ENCODE peak calls at places on chromosomes 6 and 20, in ten cellular contexts. A is D721Med; Q is ovary; Y is cardiac fibroblast; T is cardiac muscle cell; C is mucosa of gallbladder; J is kidney; H is effector CD8-positive, alpha-beta T cell; X is fibroblast of mammary gland; B is naive B cell. L is an unnamed sample.

GRCh38 chr6:36337814-36338213 is 1.1 kb upstream of the BNIP5 start:
- DNase-seq in B (no peak), T (no peak), X (no peak), C (no peak), J (no peak), Q (no peak), A (no peak), H (no peak), Y (no peak), L (no peak)

GRCh38 chr20:23065438-23066201 is 16.1 kb upstream of the THBD start:
- DNase-seq in Y (no peak), H (no peak), J (no peak), C (no peak), Q (no peak), X (no peak), B (no peak), T (no peak), A (no peak), L (no peak)

GRCh38 chr6:109383438-109383940 is 1.2 kb upstream of the CD164 start:
- DNase-seq in B (no peak), C (no peak), A (no peak), Y (no peak), H (no peak), Q (no peak), X (no peak), J (no peak), T (no peak), L (no peak)

GRCh38 chr6:170029416-170030283 is 261.2 kb downstream of the DLL1 start:
- DNase-seq in H (no peak), X (no peak), J (peak; percentile 42), Y (no peak), T (no peak), A (no peak), B (no peak), Q (no peak), C (no peak), L (no peak)

GRCh38 chr6:62803094-62803493 is 408.2 kb upstream of the FKBP1C start:
- DNase-seq in Y (no peak), X (no peak), C (no peak), Q (no peak), T (no peak), H (no peak), J (peak; percentile 45), B (no peak), A (no peak), L (no peak)

GRCh38 chr20:23047738-23048214 is 1.7 kb downstream of the THBD start:
- DNase-seq in A (no peak), J (peak; percentile 80), T (no peak), X (no peak), C (peak; percentile 23), Y (peak; percentile 21), H (no peak), Q (no peak), B (no peak), L (no peak)

GRCh38 chr6:1764584-1764983 is 154.9 kb downstream of the FOXC1 start:
- DNase-seq in X (no peak), C (no peak), Y (peak; percentile 30), Q (no peak), J (no peak), H (no peak), B (no peak), T (no peak), A (no peak), L (no peak)

GRCh38 chr6:32886674-32887383 is 32.8 kb downstream of the PSMB9 start:
- DNase-seq in B (no peak), H (no peak), Q (peak; percentile 68), T (peak; percentile 4), X (peak; percentile 90), J (peak; percentile 71), A (no peak), Y (peak; percentile 77), C (no peak), L (peak; percentile 71)

GRCh38 chr6:159104163-159104885 is 59.5 kb upstream of the TAGAP start:
- DNase-seq in J (peak; percentile 83), Q (peak; percentile 47), A (peak; percentile 81), B (peak; percentile 74), T (peak; percentile 73), X (peak; percentile 42), H (peak; percentile 49), C (peak; percentile 62), Y (peak; percentile 65), L (peak; percentile 44)

GRCh38 chr20:25328954-25329498 is 61.6 kb downstream of the ABHD12 start:
- DNase-seq in C (no peak), Y (no peak), T (no peak), Q (no peak), X (no peak), A (no peak), J (no peak), B (no peak), H (no peak), L (no peak)

GRCh38 chr6:25050356-25050755 is 114.6 kb upstream of the RIPOR2 start:
- DNase-seq in B (no peak), Y (peak; percentile 79), H (peak; percentile 11), A (no peak), Q (no peak), C (no peak), J (no peak), T (no peak), X (peak; percentile 86), L (no peak)

GRCh38 chr6:26598267-26598666 is 1.5 kb downstream of the ABT1 start:
- DNase-seq in Q (peak; percentile 23), A (no peak), X (no peak), B (no peak), T (no peak), H (no peak), C (no peak), Y (no peak), J (peak; percentile 75), L (no peak)